ENCODE peak calls at places on chromosomes 2 and 18, in seven cellular contexts. N is foreskin keratinocyte; S is stimulated activated CD8-positive, alpha-beta memory T cell treated with anti-CD3 and anti-CD28 coated beads, Interleukin-7, amount 100 ng/mL, for 24 hours; M is HTR-8/SVneo; V is hypothalamus; K is activated CD8-positive, alpha-beta memory T cell treated with anti-CD3 and anti-CD28 coated beads for 1 hour; G is G401. J is an unnamed sample.

GRCh38 chr2:85865539-85866164 is 23.1 kb downstream of the ST3GAL5 start:
- DNase-seq in G (no peak), S (no peak), K (no peak), N (peak), V (no peak), M (no peak), J (peak)

GRCh38 chr18:3463052-3463451 is 13.1 kb downstream of the TGIF1 start:
- DNase-seq in N (no peak), S (no peak), G (no peak), K (no peak), V (no peak), M (no peak), J (no peak)

GRCh38 chr2:68800517-68800916 is 65.9 kb downstream of the ARHGAP25 start:
- DNase-seq in V (no peak), S (no peak), G (no peak), M (no peak), N (no peak), K (no peak), J (no peak)

GRCh38 chr18:22604390-22604985 is 186.8 kb upstream of the CTAGE1 start:
- DNase-seq in M (no peak), G (no peak), N (no peak), K (no peak), V (no peak), S (no peak), J (peak)

GRCh38 chr2:118266086-118266485 is 177.8 kb downstream of the INSIG2 start:
- DNase-seq in G (no peak), V (no peak), K (no peak), M (no peak), S (no peak), N (no peak), J (no peak)

GRCh38 chr18:28065031-28065792 is 111.7 kb downstream of the CDH2 start:
- DNase-seq in G (no peak), M (peak), S (no peak), N (peak), K (no peak), V (no peak), J (peak)

GRCh38 chr18:6875764-6876163 is 146.2 kb downstream of the ARHGAP28 start:
- DNase-seq in M (no peak), G (no peak), S (no peak), K (no peak), V (no peak), N (no peak), J (no peak)

GRCh38 chr2:96110621-96111256 is 5.6 kb downstream of the ADRA2B start:
- DNase-seq in N (no peak), M (no peak), S (no peak), G (no peak), V (no peak), K (no peak), J (no peak)

GRCh38 chr2:24121469-24121868 is 1.7 kb downstream of the PFN4 start:
- DNase-seq in G (peak), S (no peak), K (no peak), M (no peak), N (no peak), V (no peak), J (no peak)

GRCh38 chr2:210028178-210028577 is 25.7 kb downstream of the RPE start:
- DNase-seq in S (no peak), N (no peak), V (no peak), K (no peak), G (no peak), M (no peak), J (no peak)

GRCh38 chr2:233974530-233975071 is 57.4 kb downstream of the TRPM8 start:
- DNase-seq in G (peak), N (peak), K (no peak), V (no peak), M (peak), S (no peak), J (peak)

GRCh38 chr2:33589444-33589843 is 9.7 kb downstream of the FAM98A start:
- DNase-seq in N (no peak), V (no peak), S (no peak), M (no peak), G (no peak), K (no peak), J (no peak)

GRCh38 chr18:35508746-35509338 is 11.1 kb upstream of the INO80C start:
- DNase-seq in G (no peak), M (no peak), S (no peak), N (no peak), V (no peak), K (no peak), J (no peak)

GRCh38 chr18:59839931-59840685 is 59.7 kb upstream of the PMAIP1 start:
- DNase-seq in K (no peak), G (no peak), M (no peak), S (no peak), N (no peak), V (no peak), J (no peak)

GRCh38 chr2:204487447-204488229 is 57.6 kb upstream of the PARD3B start:
- DNase-seq in S (no peak), V (no peak), G (no peak), M (no peak), N (peak), K (no peak), J (no peak)

GRCh38 chr2:218028562-218029348 is 26.0 kb upstream of the TNS1 start:
- DNase-seq in K (no peak), N (no peak), M (no peak), G (no peak), V (no peak), S (no peak), J (no peak)

GRCh38 chr2:231680284-231680991 is 27.9 kb upstream of the PTMA start:
- DNase-seq in M (no peak), G (no peak), N (peak), S (no peak), V (no peak), K (no peak), J (no peak)

GRCh38 chr2:120375251-120376020 is 29.5 kb downstream of the INHBB start:
- DNase-seq in V (no peak), K (no peak), M (no peak), S (no peak), G (no peak), N (no peak), J (no peak)

GRCh38 chr2:239184179-239184578 is 216.6 kb downstream of the HDAC4 start:
- DNase-seq in V (no peak), G (no peak), S (no peak), K (no peak), M (no peak), N (no peak), J (no peak)

GRCh38 chr2:229800997-229801754 is 86.8 kb upstream of the DNER start:
- DNase-seq in S (peak), N (peak), G (peak), M (peak), K (peak), V (no peak), J (peak)

GRCh38 chr2:197909377-197909776 is 105.0 kb downstream of the PLCL1 start:
- DNase-seq in S (no peak), G (no peak), M (no peak), V (no peak), N (peak), K (no peak), J (peak)

GRCh38 chr2:232142049-232142448 is 180.5 kb downstream of the DIS3L2 start:
- DNase-seq in N (no peak), G (peak), S (no peak), V (no peak), M (peak), K (no peak), J (peak)

GRCh38 chr2:97995026-97995733 is 568 bp downstream of the TMEM131 start:
- DNase-seq in V (peak), M (peak), K (peak), S (peak), G (peak), N (peak), J (peak)

GRCh38 chr2:148640767-148641166 is 3.8 kb upstream of the EPC2 start:
- DNase-seq in M (no peak), V (no peak), S (no peak), N (no peak), G (peak), K (no peak), J (no peak)

GRCh38 chr2:102142829-102143449 is 393 bp downstream of the IL1R1 start:
- DNase-seq in S (no peak), K (no peak), M (no peak), G (no peak), V (no peak), N (peak), J (peak)

GRCh38 chr18:55477537-55478300 is 110.3 kb downstream of the TCF4 start:
- DNase-seq in N (peak), M (peak), V (no peak), G (peak), S (no peak), K (no peak), J (peak)

GRCh38 chr2:36780231-36780808 is 83.8 kb downstream of the VIT start:
- DNase-seq in N (peak), S (no peak), V (no peak), M (peak), K (no peak), G (peak), J (peak)

GRCh38 chr2:95296036-95296435 is 1.1 kb upstream of the KCNIP3 start:
- DNase-seq in V (no peak), M (no peak), S (no peak), K (no peak), N (no peak), G (peak), J (peak)

GRCh38 chr18:68172842-68173549 is 541.9 kb downstream of the TMX3 start:
- DNase-seq in G (no peak), V (no peak), S (no peak), K (no peak), M (no peak), N (no peak), J (no peak)

GRCh38 chr2:227615906-227616305 is 1.3 kb upstream of the SCYGR3 start:
- DNase-seq in N (no peak), V (no peak), M (no peak), K (no peak), G (no peak), S (no peak), J (no peak)

GRCh38 chr2:224162122-224162521 is 123.0 kb upstream of the SERPINE2 start:
- DNase-seq in N (no peak), S (no peak), V (no peak), K (no peak), G (no peak), M (no peak), J (peak)

GRCh38 chr18:39724652-39725051 is 2159.1 kb upstream of the CELF4 start:
- DNase-seq in S (no peak), K (no peak), V (no peak), N (peak), G (no peak), M (no peak), J (peak)

GRCh38 chr2:191710411-191710900 is 32.5 kb downstream of the NABP1 start:
- DNase-seq in S (no peak), M (no peak), K (no peak), G (no peak), N (no peak), V (no peak), J (peak)

GRCh38 chr18:23103449-23103848 is 31.8 kb upstream of the CABLES1 start:
- DNase-seq in K (no peak), S (no peak), G (no peak), N (no peak), M (no peak), V (no peak), J (no peak)

GRCh38 chr2:57396364-57397098 is 650.1 kb upstream of the VRK2 start:
- DNase-seq in K (no peak), N (no peak), M (no peak), S (no peak), G (no peak), V (no peak), J (no peak)